ENCODE peak calls at places on chromosomes 6 and 20, in four cellular contexts. V is stimulated activated CD8-positive, alpha-beta memory T cell treated with anti-CD3 and anti-CD28 coated beads, Interleukin-12 subunit alpha, Interleukin-12 subunit beta, amount 100 ng/mL, for 1 hour; I is T1000; M is stimulated activated CD4-positive, alpha-beta T cell treated with anti-CD3 and anti-CD28 coated beads, TNF-alpha, amount 100 ng/mL, for 4 hours. E is an unnamed sample.

GRCh38 chr6:78835817-78836216 is 31.5 kb upstream of the IRAK1BP1 start:
- DNase-seq in M (no peak), I (no peak), V (no peak), E (no peak)

GRCh38 chr6:108113557-108114519 is 39.3 kb upstream of the OSTM1 start:
- DNase-seq in M (no peak), V (no peak), I (peak), E (peak)

GRCh38 chr6:5104667-5105066 is 19.5 kb downstream of the PPP1R3G start:
- DNase-seq in I (no peak), V (no peak), M (no peak), E (no peak)

GRCh38 chr6:131770776-131771175 is 37.0 kb upstream of the ENPP1 start:
- DNase-seq in M (no peak), I (no peak), V (no peak), E (no peak)

GRCh38 chr6:29924731-29925130 is 17.6 kb upstream of the HLA-A start:
- DNase-seq in M (no peak), V (no peak), I (no peak), E (no peak)

GRCh38 chr20:36214684-36215256 is 21.5 kb upstream of the AAR2 start:
- DNase-seq in I (no peak), M (no peak), V (no peak), E (peak)

GRCh38 chr20:59403261-59403961 is 103.0 kb downstream of the EDN3 start:
- DNase-seq in I (no peak), M (peak), V (peak), E (peak)

GRCh38 chr6:159203304-159204005 is 34.3 kb downstream of the FNDC1 start:
- DNase-seq in V (no peak), I (no peak), M (no peak), E (peak)

GRCh38 chr6:6283747-6284146 is 36.7 kb downstream of the F13A1 start:
- DNase-seq in M (no peak), V (no peak), I (no peak), E (no peak)

GRCh38 chr6:10330515-10330914 is 84.4 kb downstream of the TFAP2A start:
- DNase-seq in M (no peak), V (no peak), I (no peak), E (no peak)

GRCh38 chr6:97626586-97627441 is 343.8 kb upstream of the MMS22L start:
- DNase-seq in V (no peak), I (no peak), M (no peak), E (no peak)

GRCh38 chr20:51980277-51980676 is 178.0 kb upstream of the SALL4 start:
- DNase-seq in M (no peak), V (no peak), I (no peak), E (no peak)

GRCh38 chr6:41470341-41471063 is 75.7 kb upstream of the FOXP4 start:
- DNase-seq in V (no peak), M (no peak), I (peak), E (no peak)

GRCh38 chr6:11413728-11414127 is 123.8 kb upstream of the TMEM170B start:
- DNase-seq in M (no peak), V (no peak), I (no peak), E (no peak)

GRCh38 chr6:157964139-157964538 is 17.5 kb upstream of the SYNJ2 start:
- DNase-seq in M (no peak), I (no peak), V (no peak), E (no peak)

GRCh38 chr20:37946946-37947345 is 44.0 kb downstream of the VSTM2L start:
- DNase-seq in I (no peak), M (no peak), V (no peak), E (no peak)

GRCh38 chr6:137903933-137904821 is 37.1 kb downstream of the TNFAIP3 start:
- DNase-seq in V (no peak), M (no peak), I (no peak), E (no peak)

GRCh38 chr6:128400875-128401274 is 119.5 kb downstream of the PTPRK start:
- DNase-seq in I (no peak), M (no peak), V (no peak), E (no peak)

GRCh38 chr6:33856655-33857054 is 52.9 kb upstream of the MLN start:
- DNase-seq in I (no peak), M (no peak), V (peak), E (no peak)

GRCh38 chr6:100446115-100446921 is 18.4 kb downstream of the SIM1 start:
- DNase-seq in M (no peak), I (no peak), V (no peak), E (no peak)

GRCh38 chr6:27280064-27280539 is 32.0 kb downstream of the POM121L2 start:
- DNase-seq in I (no peak), M (no peak), V (no peak), E (no peak)

GRCh38 chr6:113129991-113130390 is 727.2 kb upstream of the MARCKS start:
- DNase-seq in I (no peak), V (no peak), M (no peak), E (no peak)

GRCh38 chr6:121592955-121593665 is 157.7 kb downstream of the GJA1 start:
- DNase-seq in I (no peak), M (no peak), V (no peak), E (no peak)

GRCh38 chr6:34457392-34457746 is 8.5 kb upstream of the PACSIN1 start:
- DNase-seq in I (no peak), M (no peak), V (no peak), E (no peak)

GRCh38 chr6:18422136-18422535 is 35.0 kb downstream of the RNF144B start:
- DNase-seq in M (no peak), I (no peak), V (no peak), E (no peak)

GRCh38 chr6:146546440-146546839 is 2.8 kb downstream of the RAB32 start:
- DNase-seq in M (no peak), V (no peak), I (no peak), E (no peak)

GRCh38 chr6:125787791-125788190 is 3.0 kb upstream of the NCOA7 start:
- DNase-seq in I (no peak), V (no peak), M (no peak), E (no peak)

E was measured in H54.